ENCODE peak calls at places on chromosome 9, in ten cellular contexts. One of them, this sample, is unnamed.

GRCh38 chr9:82423700-82424099 is 435.1 kb downstream of the SPATA31D1 start:
- DNase-seq in neural progenitor cell: no peak
- DNase-seq in BJ: no peak
- DNase-seq in thyroid gland: no peak
- DNase-seq in fibroblast of lung: no peak
- DNase-seq in GM10248: no peak
- DNase-seq in coronary artery: no peak
- DNase-seq in mucosa of descending colon: no peak
- DNase-seq in omental fat pad: no peak
- DNase-seq in WTC11: no peak
- DNase-seq in this sample: no peak

GRCh38 chr9:2116073-2116472 is 100.9 kb downstream of the SMARCA2 start:
- DNase-seq in neural progenitor cell: peak; percentile 57
- DNase-seq in BJ: no peak
- DNase-seq in thyroid gland: no peak
- DNase-seq in fibroblast of lung: peak; percentile 15
- DNase-seq in GM10248: peak; percentile 12
- DNase-seq in coronary artery: no peak
- DNase-seq in mucosa of descending colon: no peak
- DNase-seq in omental fat pad: no peak
- DNase-seq in WTC11: peak; percentile 55
- DNase-seq in this sample: no peak

GRCh38 chr9:113542741-113543140 is 79.2 kb downstream of the RGS3 start:
- DNase-seq in neural progenitor cell: no peak
- DNase-seq in BJ: no peak
- DNase-seq in thyroid gland: no peak
- DNase-seq in fibroblast of lung: no peak
- DNase-seq in GM10248: no peak
- DNase-seq in coronary artery: peak; percentile 62
- DNase-seq in mucosa of descending colon: no peak
- DNase-seq in omental fat pad: no peak
- DNase-seq in WTC11: no peak
- DNase-seq in this sample: no peak

GRCh38 chr9:101081641-101082040 is 53.1 kb downstream of the PLPPR1 start:
- DNase-seq in neural progenitor cell: no peak
- DNase-seq in BJ: no peak
- DNase-seq in thyroid gland: no peak
- DNase-seq in fibroblast of lung: no peak
- DNase-seq in GM10248: no peak
- DNase-seq in coronary artery: no peak
- DNase-seq in mucosa of descending colon: no peak
- DNase-seq in omental fat pad: no peak
- DNase-seq in WTC11: no peak
- DNase-seq in this sample: no peak

GRCh38 chr9:69485466-69485865 is 160.5 kb downstream of the ENTREP1 start:
- DNase-seq in neural progenitor cell: no peak
- DNase-seq in BJ: no peak
- DNase-seq in thyroid gland: no peak
- DNase-seq in fibroblast of lung: no peak
- DNase-seq in GM10248: no peak
- DNase-seq in coronary artery: no peak
- DNase-seq in mucosa of descending colon: no peak
- DNase-seq in omental fat pad: no peak
- DNase-seq in WTC11: no peak
- DNase-seq in this sample: no peak

GRCh38 chr9:92614763-92615441 is 55.0 kb downstream of the IPPK start:
- DNase-seq in neural progenitor cell: no peak
- DNase-seq in BJ: no peak
- DNase-seq in thyroid gland: no peak
- DNase-seq in fibroblast of lung: no peak
- DNase-seq in GM10248: no peak
- DNase-seq in coronary artery: no peak
- DNase-seq in mucosa of descending colon: no peak
- DNase-seq in omental fat pad: no peak
- DNase-seq in WTC11: no peak
- DNase-seq in this sample: no peak

GRCh38 chr9:115291841-115292240 is 173.9 kb upstream of the TNC start:
- DNase-seq in neural progenitor cell: no peak
- DNase-seq in BJ: no peak
- DNase-seq in thyroid gland: no peak
- DNase-seq in fibroblast of lung: peak; percentile 5
- DNase-seq in GM10248: no peak
- DNase-seq in coronary artery: no peak
- DNase-seq in mucosa of descending colon: peak; percentile 84
- DNase-seq in omental fat pad: no peak
- DNase-seq in WTC11: no peak
- DNase-seq in this sample: no peak

GRCh38 chr9:5899292-5899691 is 8.6 kb downstream of the MLANA start:
- DNase-seq in neural progenitor cell: no peak
- DNase-seq in BJ: no peak
- DNase-seq in thyroid gland: no peak
- DNase-seq in fibroblast of lung: no peak
- DNase-seq in GM10248: no peak
- DNase-seq in coronary artery: no peak
- DNase-seq in mucosa of descending colon: no peak
- DNase-seq in omental fat pad: no peak
- DNase-seq in WTC11: no peak
- DNase-seq in this sample: no peak

GRCh38 chr9:136624184-136624951 is 38.3 kb upstream of the EGFL7 start:
- DNase-seq in neural progenitor cell: no peak
- DNase-seq in BJ: no peak
- DNase-seq in thyroid gland: no peak
- DNase-seq in fibroblast of lung: no peak
- DNase-seq in GM10248: no peak
- DNase-seq in coronary artery: no peak
- DNase-seq in mucosa of descending colon: peak; percentile 57
- DNase-seq in omental fat pad: no peak
- DNase-seq in WTC11: no peak
- DNase-seq in this sample: no peak

GRCh38 chr9:136626066-136626725 is 36.5 kb upstream of the EGFL7 start:
- DNase-seq in neural progenitor cell: no peak
- DNase-seq in BJ: no peak
- DNase-seq in thyroid gland: no peak
- DNase-seq in fibroblast of lung: no peak
- DNase-seq in GM10248: no peak
- DNase-seq in coronary artery: no peak
- DNase-seq in mucosa of descending colon: peak; percentile 57
- DNase-seq in omental fat pad: no peak
- DNase-seq in WTC11: no peak
- DNase-seq in this sample: no peak

GRCh38 chr9:136623849-136624183 is 38.9 kb upstream of the EGFL7 start:
- DNase-seq in neural progenitor cell: no peak
- DNase-seq in BJ: no peak
- DNase-seq in thyroid gland: no peak
- DNase-seq in fibroblast of lung: no peak
- DNase-seq in GM10248: no peak
- DNase-seq in coronary artery: no peak
- DNase-seq in mucosa of descending colon: peak; percentile 54
- DNase-seq in omental fat pad: no peak
- DNase-seq in WTC11: no peak
- DNase-seq in this sample: no peak

GRCh38 chr9:136626740-136627642 is 35.7 kb upstream of the EGFL7 start:
- DNase-seq in neural progenitor cell: peak; percentile 54
- DNase-seq in BJ: no peak
- DNase-seq in thyroid gland: no peak
- DNase-seq in fibroblast of lung: no peak
- DNase-seq in GM10248: no peak
- DNase-seq in coronary artery: no peak
- DNase-seq in mucosa of descending colon: peak; percentile 82
- DNase-seq in omental fat pad: no peak
- DNase-seq in WTC11: no peak
- DNase-seq in this sample: no peak

DNA sequence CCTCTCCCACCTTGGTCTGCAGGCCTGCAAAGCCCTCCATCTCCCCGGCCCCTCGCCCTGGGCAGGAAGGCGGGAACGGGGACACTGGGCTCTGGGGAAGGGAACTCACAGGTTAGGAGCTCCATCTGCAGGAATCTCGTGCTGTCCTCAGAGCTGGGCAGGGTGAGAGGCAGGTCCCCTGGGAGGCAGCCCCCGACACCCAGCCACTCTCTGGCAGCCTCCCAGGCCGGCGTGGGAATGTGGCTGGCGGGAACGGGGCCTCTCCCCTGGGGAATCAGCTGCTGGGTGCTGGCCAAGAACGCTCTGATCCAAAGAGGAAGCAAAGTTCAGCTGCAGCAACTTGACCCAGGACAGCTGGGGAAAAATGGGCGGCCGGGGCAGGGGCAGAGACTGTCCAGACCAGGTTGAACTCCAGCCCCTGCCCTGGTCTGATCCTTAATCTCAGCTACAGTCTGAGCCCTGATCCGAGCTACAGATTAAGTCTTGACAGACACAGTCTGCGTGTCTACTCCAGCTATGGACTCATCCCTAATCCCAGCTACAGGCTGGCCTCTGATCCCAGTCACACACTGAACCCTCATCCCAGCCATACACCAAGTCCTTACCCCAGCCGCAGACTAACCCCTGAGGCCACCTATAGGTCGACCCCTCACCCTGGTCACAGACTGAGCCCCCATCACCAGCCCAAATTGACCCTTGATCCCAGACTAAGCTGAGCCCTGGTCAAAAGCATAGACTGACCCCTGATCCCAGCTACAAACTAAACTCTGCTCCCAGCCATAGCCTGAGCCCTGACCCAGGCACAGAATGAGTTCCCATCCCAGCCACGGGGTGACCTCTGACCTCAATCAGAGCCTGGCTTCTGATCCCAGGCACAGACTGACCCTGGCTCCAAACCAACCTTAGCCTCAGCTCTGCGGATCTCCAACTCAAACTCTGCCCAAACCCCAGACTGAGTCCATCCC is 37.3 kb upstream of the EGFL7 start:
- DNase-seq in neural progenitor cell: peak; percentile 75
- DNase-seq in BJ: no peak
- DNase-seq in thyroid gland: peak; percentile 86
- DNase-seq in fibroblast of lung: peak; percentile 67
- DNase-seq in GM10248: no peak
- DNase-seq in coronary artery: peak; percentile 90
- DNase-seq in mucosa of descending colon: peak; percentile 90
- DNase-seq in omental fat pad: no peak
- DNase-seq in WTC11: no peak
- DNase-seq in this sample: peak; percentile 79
- TF ChIP-seq CTCF in neural progenitor cell: peak; percentile 60
- TF ChIP-seq CTCF in BJ: peak; percentile 59
- TF ChIP-seq CTCF in thyroid gland: peak; percentile 49
- TF ChIP-seq CTCF in fibroblast of lung: peak; percentile 45
- TF ChIP-seq CTCF in GM10248: peak; percentile 47
- TF ChIP-seq CTCF in coronary artery: no peak
- TF ChIP-seq CTCF in mucosa of descending colon: no peak
- TF ChIP-seq CTCF in omental fat pad: no peak
- TF ChIP-seq CTCF in WTC11: no peak
- TF ChIP-seq CTCF in this sample: peak; percentile 59

GRCh38 chr9:109456811-109457210 is 41.3 kb downstream of the PTPN3 start:
- DNase-seq in neural progenitor cell: no peak
- DNase-seq in BJ: no peak
- DNase-seq in thyroid gland: no peak
- DNase-seq in fibroblast of lung: no peak
- DNase-seq in GM10248: no peak
- DNase-seq in coronary artery: no peak
- DNase-seq in mucosa of descending colon: no peak
- DNase-seq in omental fat pad: no peak
- DNase-seq in WTC11: no peak
- DNase-seq in this sample: no peak

GRCh38 chr9:109455391-109455790 is 42.7 kb downstream of the PTPN3 start:
- DNase-seq in neural progenitor cell: peak; percentile 46
- DNase-seq in BJ: no peak
- DNase-seq in thyroid gland: no peak
- DNase-seq in fibroblast of lung: no peak
- DNase-seq in GM10248: no peak
- DNase-seq in coronary artery: no peak
- DNase-seq in mucosa of descending colon: no peak
- DNase-seq in omental fat pad: no peak
- DNase-seq in WTC11: peak; percentile 44
- DNase-seq in this sample: no peak

GRCh38 chr9:109454041-109454440 is 44.1 kb downstream of the PTPN3 start:
- DNase-seq in neural progenitor cell: no peak
- DNase-seq in BJ: no peak
- DNase-seq in thyroid gland: no peak
- DNase-seq in fibroblast of lung: no peak
- DNase-seq in GM10248: no peak
- DNase-seq in coronary artery: no peak
- DNase-seq in mucosa of descending colon: no peak
- DNase-seq in omental fat pad: no peak
- DNase-seq in WTC11: no peak
- DNase-seq in this sample: no peak

GRCh38 chr9:109454601-109455155 is 43.4 kb downstream of the PTPN3 start:
- DNase-seq in neural progenitor cell: no peak
- DNase-seq in BJ: no peak
- DNase-seq in thyroid gland: no peak
- DNase-seq in fibroblast of lung: no peak
- DNase-seq in GM10248: no peak
- DNase-seq in coronary artery: no peak
- DNase-seq in mucosa of descending colon: no peak
- DNase-seq in omental fat pad: no peak
- DNase-seq in WTC11: no peak
- DNase-seq in this sample: no peak

DNA sequence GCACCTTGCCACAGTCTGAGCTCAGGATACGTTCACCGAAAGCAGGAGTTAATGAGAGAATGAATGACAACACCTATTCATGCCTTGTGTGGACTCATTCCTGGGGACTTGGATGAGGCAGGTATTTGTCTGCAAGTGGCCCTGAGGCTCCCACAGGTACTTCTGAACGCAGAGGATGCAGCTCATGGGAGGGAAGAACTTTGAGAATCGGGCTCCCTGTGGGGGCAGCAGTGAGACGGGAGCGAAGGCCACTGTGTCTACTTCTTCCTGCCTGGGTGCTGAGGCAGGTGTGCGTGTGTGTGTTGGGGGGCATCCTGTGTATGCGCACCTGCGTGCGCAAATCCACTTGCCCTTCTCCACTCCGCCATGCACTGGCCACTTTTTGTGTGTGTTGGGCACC is 42.2 kb downstream of the PTPN3 start:
- DNase-seq in neural progenitor cell: no peak
- DNase-seq in BJ: no peak
- DNase-seq in thyroid gland: no peak
- DNase-seq in fibroblast of lung: no peak
- DNase-seq in GM10248: no peak
- DNase-seq in coronary artery: no peak
- DNase-seq in mucosa of descending colon: no peak
- DNase-seq in omental fat pad: no peak
- DNase-seq in WTC11: peak; percentile 46
- DNase-seq in this sample: no peak
- TF ChIP-seq CTCF in neural progenitor cell: peak; percentile 8
- TF ChIP-seq CTCF in BJ: no peak
- TF ChIP-seq CTCF in thyroid gland: no peak
- TF ChIP-seq CTCF in fibroblast of lung: no peak
- TF ChIP-seq CTCF in GM10248: no peak
- TF ChIP-seq CTCF in coronary artery: no peak
- TF ChIP-seq CTCF in mucosa of descending colon: no peak
- TF ChIP-seq CTCF in omental fat pad: no peak
- TF ChIP-seq CTCF in WTC11: no peak
- TF ChIP-seq CTCF in this sample: peak; percentile 29

DNA sequence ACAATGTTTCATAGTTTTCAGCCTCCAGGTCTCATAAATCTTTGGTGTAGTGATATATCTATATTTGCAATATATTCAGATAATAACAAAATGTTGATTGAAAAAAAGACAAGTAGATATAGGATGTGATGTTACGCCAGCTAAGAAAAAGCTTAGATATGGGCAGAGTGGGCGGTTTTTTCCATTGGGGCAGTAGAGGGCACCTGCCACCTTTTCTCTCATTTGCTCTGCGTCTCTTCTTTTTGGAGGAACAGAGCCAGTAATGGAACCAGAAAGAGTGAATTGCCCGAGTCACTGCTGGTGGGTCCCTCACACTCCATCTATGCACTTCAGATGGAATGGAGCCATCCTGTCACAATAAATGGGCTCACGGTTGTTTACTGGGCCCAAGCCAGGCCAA is 62.1 kb upstream of the FANCC start:
- DNase-seq in neural progenitor cell: no peak
- DNase-seq in BJ: no peak
- DNase-seq in thyroid gland: no peak
- DNase-seq in fibroblast of lung: no peak
- DNase-seq in GM10248: no peak
- DNase-seq in coronary artery: no peak
- DNase-seq in mucosa of descending colon: no peak
- DNase-seq in omental fat pad: no peak
- DNase-seq in WTC11: no peak
- DNase-seq in this sample: no peak
- TF ChIP-seq CTCF in neural progenitor cell: peak; percentile 14
- TF ChIP-seq CTCF in BJ: no peak
- TF ChIP-seq CTCF in thyroid gland: no peak
- TF ChIP-seq CTCF in fibroblast of lung: no peak
- TF ChIP-seq CTCF in GM10248: no peak
- TF ChIP-seq CTCF in coronary artery: no peak
- TF ChIP-seq CTCF in mucosa of descending colon: no peak
- TF ChIP-seq CTCF in omental fat pad: no peak
- TF ChIP-seq CTCF in WTC11: no peak
- TF ChIP-seq CTCF in this sample: no peak

DNA sequence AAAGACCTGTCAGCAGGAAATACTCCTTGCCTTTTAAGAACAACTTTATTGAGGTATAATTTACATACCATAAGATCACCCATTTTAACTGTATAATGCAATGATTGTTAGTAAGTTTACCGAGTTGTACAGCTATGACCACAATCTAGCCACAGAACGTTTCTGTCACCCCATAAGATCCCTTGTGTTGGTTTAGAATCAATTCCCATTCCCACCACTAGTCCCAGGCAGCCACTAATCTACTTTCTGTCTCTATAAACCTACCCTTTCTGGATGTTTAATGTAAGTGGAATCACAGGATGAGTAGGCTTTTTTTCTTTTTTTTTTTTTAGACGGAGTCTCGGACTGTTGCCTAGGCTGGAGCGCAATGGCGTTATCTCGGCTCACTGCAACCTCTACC is 4.4 kb downstream of the GPR107 start:
- DNase-seq in neural progenitor cell: no peak
- DNase-seq in BJ: no peak
- DNase-seq in thyroid gland: no peak
- DNase-seq in fibroblast of lung: no peak
- DNase-seq in GM10248: no peak
- DNase-seq in coronary artery: no peak
- DNase-seq in mucosa of descending colon: no peak
- DNase-seq in omental fat pad: no peak
- DNase-seq in WTC11: no peak
- DNase-seq in this sample: no peak
- TF ChIP-seq CTCF in neural progenitor cell: peak; percentile 36
- TF ChIP-seq CTCF in BJ: peak; percentile 25
- TF ChIP-seq CTCF in thyroid gland: no peak
- TF ChIP-seq CTCF in fibroblast of lung: peak; percentile 35
- TF ChIP-seq CTCF in GM10248: no peak
- TF ChIP-seq CTCF in coronary artery: no peak
- TF ChIP-seq CTCF in mucosa of descending colon: no peak
- TF ChIP-seq CTCF in omental fat pad: no peak
- TF ChIP-seq CTCF in WTC11: peak; percentile 4
- TF ChIP-seq CTCF in this sample: no peak

This sample was measured in GM13977.